ENCODE peak calls at places on chromosomes 4 and X, in ten cellular contexts. A is uterus, X is esophagus muscularis mucosa, M is dorsolateral prefrontal cortex, L is sigmoid colon, Z is tibial nerve, G is A549, D is GM10248, U is HepG2, F is hepatocyte. Q is an unnamed sample.

GRCh38 chr4:118683513-118683912 is 1.7 kb upstream of the METTL14 start:
- DNase-seq in D (no peak), M (no peak), Z (no peak), A (no peak), F (peak), G (peak), X (no peak), U (peak), L (no peak), Q (no peak)

GRCh38 chr4:3471886-3472285 is 8.8 kb downstream of the DOK7 start:
- DNase-seq in Z (no peak), G (no peak), D (no peak), L (no peak), U (no peak), M (no peak), F (no peak), X (no peak), A (no peak), Q (no peak)

GRCh38 chrX:23811135-23811781 is 28.3 kb downstream of the SAT1 start:
- DNase-seq in G (peak), U (no peak), Z (no peak), D (no peak), M (no peak), L (no peak), X (no peak), F (no peak), A (peak), Q (no peak)

GRCh38 chr4:150199056-150199455 is 120.8 kb downstream of the DCLK2 start:
- DNase-seq in L (no peak), Z (no peak), F (no peak), M (no peak), G (no peak), U (no peak), D (no peak), X (peak), A (no peak), Q (no peak)

GRCh38 chr4:144518181-144518895 is 127.6 kb upstream of the HHIP start:
- DNase-seq in D (no peak), F (no peak), M (no peak), G (no peak), L (no peak), Z (no peak), A (no peak), U (no peak), X (no peak), Q (no peak)

GRCh38 chrX:71871367-71871766 is 39.3 kb upstream of the NHSL2 start:
- DNase-seq in L (no peak), U (no peak), Z (peak), X (no peak), G (no peak), M (no peak), F (no peak), D (no peak), A (no peak), Q (no peak)

GRCh38 chr4:150578745-150579470 is 3.0 kb upstream of the MAB21L2 start:
- DNase-seq in Z (no peak), L (peak), A (no peak), M (no peak), U (no peak), G (no peak), D (no peak), X (no peak), F (peak), Q (no peak)

GRCh38 chr4:39025552-39026085 is 6.6 kb downstream of the TMEM156 start:
- DNase-seq in U (peak), X (no peak), L (no peak), D (no peak), M (no peak), F (no peak), Z (no peak), A (no peak), G (peak), Q (no peak)

GRCh38 chrX:153924149-153924861 is 1.8 kb downstream of the ARHGAP4 start:
- DNase-seq in Z (no peak), D (no peak), U (peak), G (peak), M (peak), F (no peak), L (no peak), A (peak), X (no peak), Q (no peak)

GRCh38 chrX:115021121-115021520 is 3.7 kb upstream of the IL13RA2 start:
- DNase-seq in A (no peak), M (no peak), G (no peak), D (no peak), X (no peak), L (no peak), U (no peak), Z (no peak), F (no peak), Q (no peak)

GRCh38 chrX:103461156-103461555 is 58.1 kb downstream of the RAB40A start:
- DNase-seq in Z (no peak), F (no peak), M (no peak), X (no peak), U (no peak), D (no peak), A (no peak), L (no peak), G (no peak), Q (no peak)

GRCh38 chrX:70454441-70455365 is 10.1 kb downstream of the DLG3 start:
- DNase-seq in F (peak), G (peak), M (peak), D (peak), Z (peak), A (peak), X (no peak), U (peak), L (peak), Q (peak)

GRCh38 chr4:137738377-137738990 is 206.2 kb upstream of the PCDH18 start:
- DNase-seq in A (no peak), F (no peak), L (no peak), G (no peak), X (no peak), M (no peak), U (no peak), D (no peak), Z (no peak), Q (no peak)

GRCh38 chrX:155966876-155967275 is 30.6 kb upstream of the IL9R start:
- DNase-seq in U (peak), Z (no peak), M (no peak), L (no peak), F (peak), G (peak), D (peak), A (no peak), X (no peak), Q (no peak)

GRCh38 chr4:64539234-64539849 is 130.1 kb upstream of the TECRL start:
- DNase-seq in D (peak), X (no peak), F (peak), M (no peak), Z (peak), G (peak), L (no peak), U (peak), A (peak), Q (no peak)

GRCh38 chrX:150486011-150486410 is 82.4 kb upstream of the MTM1 start:
- DNase-seq in D (no peak), G (peak), L (peak), X (no peak), F (peak), Z (peak), A (peak), U (peak), M (no peak), Q (no peak)

GRCh38 chrX:118603981-118604380 is 108.4 kb downstream of the DOCK11 start:
- DNase-seq in X (peak), M (no peak), A (peak), L (peak), G (peak), F (peak), U (peak), D (peak), Z (peak), Q (no peak)

GRCh38 chr4:128571747-128572146 is 237.8 kb upstream of the JADE1 start:
- DNase-seq in U (no peak), D (no peak), X (no peak), Z (peak), G (peak), A (peak), F (peak), M (no peak), L (peak), Q (no peak)

GRCh38 chr4:43778187-43778915 is 670.3 kb downstream of the KCTD8 start:
- DNase-seq in Z (no peak), G (no peak), D (no peak), F (no peak), U (no peak), X (no peak), A (no peak), L (no peak), M (no peak), Q (no peak)

GRCh38 chr4:98092833-98093439 is 50.3 kb downstream of the STPG2 start:
- DNase-seq in G (peak), D (no peak), U (peak), Z (no peak), M (no peak), X (no peak), F (peak), A (no peak), L (no peak), Q (no peak)

GRCh38 chrX:37640142-37640541 is 45.4 kb upstream of the XK start:
- DNase-seq in X (no peak), G (no peak), A (no peak), L (no peak), M (no peak), F (no peak), D (no peak), U (no peak), Z (no peak), Q (no peak)

GRCh38 chr4:84920591-84920990 is 45.9 kb downstream of the WDFY3 start:
- DNase-seq in G (no peak), X (no peak), D (no peak), Z (no peak), F (no peak), U (no peak), A (peak), M (no peak), L (no peak), Q (no peak)

GRCh38 chrX:120036704-120037103 is 40.8 kb downstream of the RHOXF2B start:
- DNase-seq in U (no peak), F (no peak), L (no peak), A (no peak), M (no peak), D (no peak), X (no peak), Z (no peak), G (no peak), Q (no peak)

GRCh38 chr4:85861064-85861767 is 386.3 kb downstream of the ARHGAP24 start:
- DNase-seq in D (no peak), Z (no peak), F (peak), X (no peak), M (no peak), A (no peak), L (no peak), U (no peak), G (no peak), Q (no peak)

GRCh38 chr4:100147684-100148083 is 42.6 kb downstream of the DDIT4L start:
- DNase-seq in X (no peak), L (no peak), F (no peak), U (no peak), Z (no peak), G (no peak), D (no peak), A (no peak), M (no peak), Q (no peak)

GRCh38 chrX:65926095-65927019 is 113.5 kb downstream of the VSIG4 start:
- DNase-seq in M (no peak), Z (no peak), F (no peak), U (no peak), G (no peak), L (no peak), X (no peak), A (no peak), D (no peak), Q (no peak)

GRCh38 chr4:102836596-102836995 is 9.2 kb upstream of the UBE2D3 start:
- DNase-seq in F (no peak), G (no peak), M (no peak), U (no peak), D (no peak), A (no peak), X (no peak), Z (no peak), L (no peak), Q (no peak)

GRCh38 chrX:57451426-57452020 is 140.3 kb upstream of the ZXDB start:
- DNase-seq in M (no peak), L (no peak), Z (no peak), F (no peak), D (no peak), U (no peak), A (no peak), X (no peak), G (no peak), Q (no peak)

GRCh38 chr4:119679251-119679650 is 50.6 kb upstream of the PDE5A start:
- DNase-seq in Z (no peak), L (no peak), M (no peak), D (no peak), F (no peak), U (no peak), X (no peak), G (no peak), A (no peak), Q (no peak)

GRCh38 chr4:5812506-5813229 is 80.2 kb downstream of the CRMP1 start:
- DNase-seq in D (peak), X (no peak), M (no peak), A (peak), U (peak), L (peak), Z (peak), G (peak), F (peak), Q (no peak)

GRCh38 chr4:92953462-92953861 is 649.7 kb downstream of the GRID2 start:
- DNase-seq in D (no peak), Z (no peak), M (no peak), A (no peak), X (no peak), F (no peak), L (no peak), U (no peak), G (no peak), Q (no peak)

GRCh38 chr4:92952426-92952825 is 648.7 kb downstream of the GRID2 start:
- DNase-seq in F (no peak), U (no peak), L (no peak), G (no peak), X (no peak), M (no peak), Z (no peak), A (no peak), D (no peak), Q (no peak)

GRCh38 chr4:92952897-92953296 is 649.1 kb downstream of the GRID2 start:
- DNase-seq in G (no peak), U (no peak), D (no peak), F (no peak), Z (no peak), X (no peak), M (no peak), L (no peak), A (no peak), Q (no peak)
- TF ChIP-seq CTCF in G (no peak), U (no peak), D (no peak), F (no peak), Z (no peak), X (no peak), M (no peak), L (no peak), A (no peak), Q (no peak)

DNA sequence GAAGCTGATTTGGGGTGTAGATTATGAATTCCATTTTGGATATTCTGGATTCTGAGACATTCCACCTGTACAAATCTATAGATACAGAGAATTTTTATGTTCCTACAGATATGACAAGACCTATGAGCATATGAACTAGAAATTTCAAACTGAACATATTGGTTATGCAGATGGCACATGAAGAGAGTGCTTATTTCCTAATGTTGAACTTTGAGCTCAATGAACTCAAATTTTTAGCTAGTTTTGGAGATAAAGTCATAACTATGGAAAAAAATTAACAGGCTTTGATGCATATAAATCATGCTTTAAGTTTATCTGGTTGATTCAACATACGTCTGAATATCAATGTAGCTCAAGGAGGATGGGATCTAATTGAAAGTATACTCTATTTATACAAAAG is 8.9 kb downstream of the CHIC2 start:
- DNase-seq in D (no peak), X (no peak), A (no peak), F (no peak), M (no peak), G (no peak), Z (no peak), L (no peak), U (no peak), Q (no peak)
- TF ChIP-seq CTCF in D (no peak), X (no peak), A (no peak), F (no peak), M (no peak), G (no peak), Z (no peak), L (no peak), U (no peak), Q (no peak)

GRCh38 chr4:116849620-116850019 is 235.8 kb downstream of the TRAM1L1 start:
- DNase-seq in G (no peak), Z (no peak), F (no peak), X (no peak), M (no peak), U (no peak), D (no peak), A (no peak), L (no peak), Q (no peak)
- TF ChIP-seq CTCF in G (no peak), Z (no peak), F (peak), X (no peak), M (no peak), U (peak), D (no peak), A (no peak), L (no peak), Q (peak)

GRCh38 chr4:163556650-163557391 is 62.3 kb downstream of the TMA16 start:
- DNase-seq in M (no peak), X (no peak), D (no peak), Z (no peak), F (no peak), U (no peak), G (no peak), A (no peak), L (no peak), Q (no peak)
- TF ChIP-seq CTCF in M (no peak), X (no peak), D (no peak), Z (no peak), F (no peak), U (no peak), G (no peak), A (no peak), L (no peak), Q (no peak)

GRCh38 chr4:8886625-8887406 is 15.2 kb upstream of the HMX1 start:
- DNase-seq in U (no peak), Z (no peak), D (no peak), L (no peak), G (no peak), M (no peak), A (no peak), X (no peak), F (no peak), Q (no peak)
- TF ChIP-seq CTCF in U (peak), Z (no peak), D (no peak), L (no peak), G (peak), M (no peak), A (no peak), X (no peak), F (no peak), Q (peak)

GRCh38 chr4:124278477-124278876 is 434.1 kb downstream of the ANKRD50 start:
- DNase-seq in Z (no peak), X (no peak), M (no peak), D (no peak), A (no peak), U (peak), F (no peak), G (no peak), L (no peak), Q (no peak)
- TF ChIP-seq CTCF in Z (no peak), X (no peak), M (no peak), D (no peak), A (no peak), U (no peak), F (no peak), G (no peak), L (no peak), Q (no peak)